ENCODE peak calls at places on chromosomes 2 and 18, in five cellular contexts. H, T, Y, J and A are unnamed samples.

GRCh38 chr2:61855178-61855523 is 1.3 kb upstream of the FAM161A start:
- DNase-seq in J (no peak), T (no peak), H (no peak), Y (peak), A (no peak)

GRCh38 chr2:235709969-235710879 is 216.4 kb downstream of the AGAP1 start:
- DNase-seq in H (no peak), Y (no peak), T (peak), J (no peak), A (no peak)

GRCh38 chr2:120850551-120850950 is 114.9 kb downstream of the GLI2 start:
- DNase-seq in J (no peak), H (no peak), T (no peak), Y (no peak), A (peak)

GRCh38 chr2:167332358-167332757 is 444.1 kb downstream of the XIRP2 start:
- DNase-seq in T (no peak), H (no peak), J (no peak), Y (no peak), A (no peak)

GRCh38 chr2:20836521-20836920 is 13.6 kb upstream of the LDAH start:
- DNase-seq in H (no peak), T (no peak), Y (no peak), J (no peak), A (no peak)

GRCh38 chr18:48922801-48923730 is 27.7 kb downstream of the SMAD7 start:
- DNase-seq in Y (peak), J (no peak), T (no peak), H (no peak), A (peak)

GRCh38 chr2:157444643-157445040 is 753 bp upstream of the CYTIP start:
- DNase-seq in J (no peak), T (no peak), Y (no peak), H (peak), A (no peak)

GRCh38 chr2:9163306-9164111 is 43.1 kb upstream of the ASAP2 start:
- DNase-seq in J (no peak), T (no peak), H (no peak), Y (peak), A (no peak)

GRCh38 chr2:105139556-105140236 is 101.8 kb downstream of the MRPS9 start:
- DNase-seq in T (no peak), Y (peak), H (no peak), J (no peak), A (no peak)

GRCh38 chr2:199011908-199012307 is 445.8 kb downstream of the SATB2 start:
- DNase-seq in H (no peak), J (no peak), Y (no peak), T (no peak), A (no peak)

GRCh38 chr2:58042486-58042970 is 4.1 kb upstream of the VRK2 start:
- DNase-seq in T (peak), J (peak), Y (peak), H (no peak), A (no peak)

GRCh38 chr2:70627499-70627898 is 73.9 kb upstream of the TGFA start:
- DNase-seq in T (peak), J (no peak), H (no peak), Y (peak), A (no peak)

GRCh38 chr18:57698571-57699276 is 77.1 kb upstream of the NARS1 start:
- DNase-seq in J (no peak), T (no peak), Y (peak), H (no peak), A (no peak)

GRCh38 chr18:44673256-44673950 is 7.3 kb upstream of the SETBP1 start:
- DNase-seq in J (no peak), Y (no peak), H (no peak), T (no peak), A (no peak)

GRCh38 chr2:204015118-204015842 is 78.7 kb downstream of the ICOS start:
- DNase-seq in H (no peak), Y (no peak), J (no peak), T (no peak), A (no peak)

GRCh38 chr2:42792583-42793313 is at the start of gene HAAO:
- DNase-seq in Y (no peak), J (no peak), H (peak), T (no peak), A (no peak)

GRCh38 chr2:71882949-71883472 is 264.7 kb downstream of the CYP26B1 start:
- DNase-seq in J (peak), Y (peak), T (no peak), H (no peak), A (peak)